ENCODE peak calls at places on chromosomes 2 and 18, in nine cellular contexts. D is stimulated activated CD4-positive, alpha-beta T cell treated with anti-CD3 and anti-CD28 coated beads, TNF-alpha, amount 100 ng/mL, for 4 hours; Z is HEK293T; U is left ventricle myocardium inferior; R is lower lobe of right lung; G is skeletal muscle cell; X is tibial nerve; L is PC-3; Q is ecto neural progenitor cell. A is an unnamed sample.

GRCh38 chr2:178825183-178825582 is 18.0 kb upstream of the TTN start:
- DNase-seq in L (peak; percentile 62), Q (no peak), Z (no peak), X (no peak), G (no peak), U (no peak), R (no peak), D (no peak), A (no peak)

GRCh38 chr2:186068154-186068826 is 329.7 kb downstream of the FSIP2 start:
- DNase-seq in L (no peak), D (no peak), R (no peak), Q (no peak), G (peak; percentile 41), Z (no peak), U (peak; percentile 30), X (no peak), A (no peak)

GRCh38 chr18:31740180-31740579 is 20.5 kb downstream of the SLC25A52 start:
- DNase-seq in D (no peak), R (no peak), U (no peak), L (no peak), X (no peak), Z (no peak), G (no peak), Q (no peak), A (no peak)

GRCh38 chr2:219701847-219702634 is 74.6 kb downstream of the SLC4A3 start:
- DNase-seq in R (no peak), D (no peak), Q (no peak), G (no peak), X (no peak), Z (no peak), L (no peak), U (peak; percentile 30), A (no peak)

GRCh38 chr2:1952582-1952981 is 208.3 kb upstream of the PXDN start:
- DNase-seq in Z (no peak), R (no peak), G (no peak), U (no peak), Q (no peak), L (no peak), D (no peak), X (no peak), A (no peak)

GRCh38 chr2:11027195-11027594 is 115.5 kb downstream of the KCNF1 start:
- DNase-seq in X (no peak), L (no peak), D (no peak), Q (peak; percentile 7), Z (no peak), U (no peak), G (no peak), R (no peak), A (no peak)

GRCh38 chr2:35125278-35125677 is 1230.3 kb upstream of the CRIM1 start:
- DNase-seq in L (no peak), D (no peak), R (no peak), G (no peak), U (no peak), Q (no peak), Z (no peak), X (no peak), A (no peak)

GRCh38 chr2:174575124-174575776 is 22.4 kb downstream of the WIPF1 start:
- DNase-seq in Z (no peak), L (no peak), U (no peak), X (no peak), R (no peak), G (no peak), Q (no peak), D (no peak), A (no peak)

GRCh38 chr2:232486558-232487384 is 863 bp downstream of the ECEL1 start:
- DNase-seq in Z (no peak), D (no peak), G (no peak), L (no peak), Q (no peak), X (no peak), U (peak; percentile 9), R (peak; percentile 42), A (no peak)

GRCh38 chr2:60872510-60872928 is 8.9 kb upstream of the REL start:
- DNase-seq in Z (no peak), G (no peak), U (no peak), Q (no peak), X (no peak), R (no peak), D (no peak), L (no peak), A (no peak)

GRCh38 chr18:22168360-22168921 is 948 bp upstream of the GATA6 start:
- DNase-seq in L (peak; percentile 41), U (no peak), R (no peak), Q (peak; percentile 62), D (no peak), G (no peak), X (no peak), Z (peak; percentile 63), A (peak; percentile 56)

GRCh38 chr2:106124787-106125549 is 69.1 kb downstream of the UXS1 start:
- DNase-seq in R (no peak), D (no peak), Z (no peak), X (no peak), U (no peak), Q (no peak), L (peak; percentile 68), G (no peak), A (no peak)

GRCh38 chr2:60331106-60331809 is 222.2 kb downstream of the BCL11A start:
- DNase-seq in Z (no peak), G (no peak), X (no peak), L (peak; percentile 44), D (no peak), U (no peak), R (no peak), Q (no peak), A (no peak)

GRCh38 chr2:233728723-233729301 is at the start of gene UGT1A3:
- DNase-seq in Z (no peak), L (no peak), G (no peak), Q (no peak), R (no peak), U (no peak), X (no peak), D (no peak), A (no peak)

GRCh38 chr18:68387246-68387645 is 327.7 kb downstream of the TMX3 start:
- DNase-seq in X (no peak), D (no peak), Z (no peak), Q (no peak), G (no peak), R (no peak), L (peak; percentile 64), U (no peak), A (no peak)

GRCh38 chr2:172106128-172106961 is 3.6 kb upstream of the DLX2 start:
- DNase-seq in G (no peak), R (no peak), D (no peak), X (no peak), L (peak; percentile 52), U (no peak), Z (no peak), Q (peak; percentile 83), A (no peak)

GRCh38 chr2:68225119-68225632 is 27.2 kb downstream of the PPP3R1 start:
- DNase-seq in G (no peak), U (no peak), L (peak; percentile 48), X (no peak), D (no peak), Q (peak; percentile 53), R (no peak), Z (peak; percentile 32), A (peak; percentile 33)

GRCh38 chr2:26316041-26316440 is 29.9 kb upstream of the SELENOI start:
- DNase-seq in D (no peak), U (no peak), G (no peak), Z (no peak), Q (no peak), L (peak; percentile 46), X (no peak), R (no peak), A (no peak)

GRCh38 chr2:127080226-127080940 is 26.6 kb downstream of the BIN1 start:
- DNase-seq in Q (no peak), X (no peak), D (no peak), Z (no peak), G (no peak), R (no peak), L (no peak), U (peak; percentile 34), A (no peak)

GRCh38 chr2:160351978-160352377 is 141.6 kb downstream of the RBMS1 start:
- DNase-seq in Q (no peak), X (no peak), R (no peak), U (no peak), D (no peak), G (no peak), Z (no peak), L (peak; percentile 61), A (no peak)

GRCh38 chr18:29147944-29148343 is 971.0 kb upstream of the CDH2 start:
- DNase-seq in R (no peak), X (no peak), U (no peak), Z (peak; percentile 27), G (peak; percentile 53), L (peak; percentile 46), D (no peak), Q (no peak), A (no peak)

GRCh38 chr2:152198499-152198898 is 22.9 kb upstream of the STAM2 start:
- DNase-seq in X (no peak), L (no peak), R (no peak), G (no peak), Z (no peak), D (no peak), U (no peak), Q (no peak), A (no peak)

GRCh38 chr2:204264746-204265145 is 280.5 kb upstream of the PARD3B start:
- DNase-seq in U (no peak), L (no peak), R (no peak), G (no peak), Z (no peak), D (no peak), X (no peak), Q (no peak), A (no peak)

GRCh38 chr2:67311536-67311935 is 85.6 kb upstream of the ETAA1 start:
- DNase-seq in X (no peak), Z (no peak), L (peak; percentile 80), D (no peak), R (no peak), U (no peak), G (peak; percentile 81), Q (no peak), A (no peak)

GRCh38 chr18:36889742-36890141 is 60.8 kb downstream of the KIAA1328 start:
- DNase-seq in X (no peak), Z (no peak), L (no peak), R (no peak), G (no peak), Q (no peak), D (no peak), U (no peak), A (no peak)

GRCh38 chr2:111919794-111920608 is 21.6 kb downstream of the MERTK start:
- DNase-seq in Z (no peak), U (peak; percentile 34), X (no peak), L (peak; percentile 70), G (no peak), R (peak; percentile 90), Q (no peak), D (no peak), A (no peak)

GRCh38 chr18:21571763-21572162 is 28.7 kb downstream of the ESCO1 start:
- DNase-seq in G (no peak), L (no peak), D (no peak), Z (no peak), X (no peak), Q (no peak), U (no peak), R (no peak), A (no peak)

GRCh38 chr18:63319383-63320040 is at the start of gene BCL2:
- DNase-seq in R (peak; percentile 52), L (peak; percentile 10), Z (peak; percentile 32), D (no peak), X (no peak), Q (peak; percentile 51), G (no peak), U (peak; percentile 31), A (peak; percentile 37)

GRCh38 chr18:8659609-8660242 is 45.6 kb upstream of the MTCL1 start:
- DNase-seq in D (no peak), Q (no peak), Z (no peak), L (no peak), G (no peak), X (no peak), U (no peak), R (no peak), A (no peak)

GRCh38 chr2:173079968-173080860 is 4.6 kb downstream of the MAP3K20 start:
- DNase-seq in Q (no peak), L (peak; percentile 96), R (no peak), D (no peak), G (peak; percentile 88), Z (no peak), U (no peak), X (no peak), A (no peak)

GRCh38 chr2:19474128-19474527 is 115.7 kb upstream of the OSR1 start:
- DNase-seq in G (peak; percentile 71), D (no peak), R (no peak), X (no peak), Q (no peak), L (peak; percentile 60), Z (no peak), U (no peak), A (no peak)